ENCODE peak calls at places on chromosome 22, in ten cellular contexts. D is non-pigmented ciliary epithelial cell; P is NCI-H1092; K is globus pallidus; N is ACHN; C is Kasumi-1; B is central memory CD4-positive, alpha-beta T cell; F is left ventricle myocardium inferior; L is activated T-helper 1 cell treated with anti-CD3 and anti-CD28 coated beads, Interleukin-12 subunit alpha, Interleukin-12 subunit beta, Interleukin-2, Interleukin-4 antibody, amounts not matched to agents 30 ng/mL and 10 ng/mL and 1 ng/mL, durations not matched to agents 14 hours and 24 hours and 36 hours; Y is HT-29. E is an unnamed sample.

GRCh38 chr22:38032681-38033521 is 24.3 kb upstream of the PICK1 start:
- DNase-seq in D (peak; percentile 43), P (no peak), K (no peak), N (peak; percentile 34), C (no peak), B (no peak), F (no peak), L (no peak), Y (no peak), E (peak; percentile 60)

GRCh38 chr22:28282346-28282745 is 363.3 kb upstream of the PITPNB start:
- DNase-seq in D (peak; percentile 6), P (no peak), K (no peak), N (no peak), C (no peak), B (no peak), F (no peak), L (no peak), Y (no peak), E (no peak)

GRCh38 chr22:17120711-17121234 is 387 bp downstream of the TMEM121B start:
- DNase-seq in D (no peak), P (no peak), K (no peak), N (peak; percentile 17), C (peak; percentile 3), B (no peak), F (no peak), L (no peak), Y (no peak), E (no peak)

GRCh38 chr22:20581503-20582170 is 74.2 kb downstream of the MED15 start:
- DNase-seq in D (no peak), P (no peak), K (no peak), N (no peak), C (no peak), B (no peak), F (peak; percentile 5), L (no peak), Y (no peak), E (no peak)

GRCh38 chr22:45192701-45193187 is 29.0 kb downstream of the NUP50 start:
- DNase-seq in D (no peak), P (no peak), K (no peak), N (no peak), C (no peak), B (no peak), F (no peak), L (no peak), Y (no peak), E (no peak)

GRCh38 chr22:17705565-17706450 is 67.3 kb downstream of the BCL2L13 start:
- DNase-seq in D (no peak), P (no peak), K (no peak), N (no peak), C (no peak), B (no peak), F (no peak), L (no peak), Y (no peak), E (no peak)

GRCh38 chr22:25536578-25536977 is 27.9 kb upstream of the GRK3 start:
- DNase-seq in D (no peak), P (no peak), K (peak; percentile 45), N (no peak), C (no peak), B (no peak), F (no peak), L (no peak), Y (no peak), E (no peak)

GRCh38 chr22:42185915-42186439 is 55.4 kb upstream of the CYP2D6 start:
- DNase-seq in D (no peak), P (no peak), K (no peak), N (no peak), C (no peak), B (no peak), F (no peak), L (no peak), Y (no peak), E (no peak)

GRCh38 chr22:50525104-50525958 is at the start of gene SCO2:
- DNase-seq in D (peak; percentile 82), P (peak; percentile 74), K (peak; percentile 92), N (peak; percentile 91), C (peak; percentile 90), B (peak; percentile 97), F (peak; percentile 97), L (peak; percentile 97), Y (peak; percentile 94), E (peak; percentile 97)

GRCh38 chr22:50542416-50542927 is 3.2 kb upstream of the KLHDC7B start:
- DNase-seq in D (no peak), P (no peak), K (no peak), N (no peak), C (no peak), B (no peak), F (no peak), L (no peak), Y (no peak), E (no peak)

GRCh38 chr22:35034963-35035362 is 31.0 kb upstream of the ISX start:
- DNase-seq in D (no peak), P (no peak), K (no peak), N (no peak), C (no peak), B (no peak), F (no peak), L (no peak), Y (no peak), E (no peak)

GRCh38 chr22:40678493-40679248 is 613 bp upstream of the MCHR1 start:
- DNase-seq in D (no peak), P (no peak), K (no peak), N (no peak), C (no peak), B (no peak), F (no peak), L (no peak), Y (no peak), E (no peak)

GRCh38 chr22:22058649-22059475 is 76.3 kb upstream of the TOP3B start:
- DNase-seq in D (no peak), P (no peak), K (no peak), N (no peak), C (no peak), B (no peak), F (no peak), L (no peak), Y (no peak), E (no peak)

GRCh38 chr22:40425082-40425481 is 54.7 kb downstream of the SGSM3 start:
- DNase-seq in D (no peak), P (no peak), K (no peak), N (no peak), C (peak; percentile 31), B (no peak), F (peak; percentile 6), L (no peak), Y (no peak), E (no peak)

GRCh38 chr22:38554281-38554680 is 15.7 kb downstream of the DMC1 start:
- DNase-seq in D (no peak), P (no peak), K (no peak), N (no peak), C (no peak), B (no peak), F (no peak), L (no peak), Y (no peak), E (no peak)

GRCh38 chr22:29314537-29315285 is 786 bp downstream of the RASL10A start:
- DNase-seq in D (no peak), P (no peak), K (no peak), N (no peak), C (no peak), B (no peak), F (no peak), L (no peak), Y (peak; percentile 25), E (no peak)

GRCh38 chr22:41939981-41940852 is 6.7 kb downstream of the CENPM start:
- DNase-seq in D (no peak), P (no peak), K (peak; percentile 63), N (no peak), C (no peak), B (peak; percentile 99), F (no peak), L (peak; percentile 93), Y (peak; percentile 67), E (no peak)

GRCh38 chr22:36528336-36528735 is 630 bp downstream of the EIF3D start:
- DNase-seq in D (no peak), P (no peak), K (no peak), N (no peak), C (no peak), B (no peak), F (no peak), L (no peak), Y (no peak), E (no peak)

GRCh38 chr22:21865041-21865440 is 2.4 kb downstream of the MAPK1 start:
- DNase-seq in D (peak; percentile 63), P (no peak), K (peak; percentile 41), N (peak; percentile 16), C (peak; percentile 45), B (no peak), F (no peak), L (no peak), Y (no peak), E (peak; percentile 43)

GRCh38 chr22:38494498-38494897 is 11.6 kb downstream of the DDX17 start:
- DNase-seq in D (peak; percentile 63), P (no peak), K (no peak), N (no peak), C (no peak), B (no peak), F (no peak), L (no peak), Y (no peak), E (no peak)

GRCh38 chr22:22111267-22111751 is 128.7 kb upstream of the TOP3B start:
- DNase-seq in D (peak; percentile 71), P (no peak), K (no peak), N (peak; percentile 74), C (no peak), B (no peak), F (no peak), L (peak; percentile 57), Y (no peak), E (no peak)

GRCh38 chr22:46758867-46759290 is 3.6 kb upstream of the TBC1D22A start:
- DNase-seq in D (no peak), P (no peak), K (peak; percentile 50), N (peak; percentile 61), C (peak; percentile 87), B (peak; percentile 41), F (no peak), L (peak; percentile 33), Y (peak; percentile 84), E (no peak)

GRCh38 chr22:32644252-32645100 is 157.0 kb upstream of the TIMP3 start:
- DNase-seq in D (no peak), P (no peak), K (no peak), N (no peak), C (peak; percentile 50), B (peak; percentile 15), F (peak; percentile 54), L (no peak), Y (peak; percentile 50), E (peak; percentile 39)

GRCh38 chr22:45504703-45505341 is 2.1 kb downstream of the FBLN1 start:
- DNase-seq in D (peak; percentile 34), P (no peak), K (no peak), N (no peak), C (peak; percentile 51), B (no peak), F (peak; percentile 73), L (no peak), Y (no peak), E (no peak)